ENCODE peak calls at places on chromosomes 5 and 9, in eight cellular contexts. D is AG04450, N is AG04449, B is C1 segment of cervical spinal cord, Q is EH, F is thyroid gland, U is mammary epithelial cell, P is amniotic epithelial cell. S is an unnamed sample.

GRCh38 chr5:39757121-39757520 is 332.3 kb upstream of the DAB2 start:
- DNase-seq in D (no peak), N (no peak), B (no peak), Q (peak; percentile 86), F (no peak), U (no peak), P (peak; percentile 99), S (peak; percentile 94)

GRCh38 chr9:82254646-82255367 is 266.2 kb downstream of the SPATA31D1 start:
- DNase-seq in D (no peak), N (peak; percentile 12), B (no peak), Q (peak; percentile 63), F (no peak), U (peak; percentile 12), P (no peak), S (peak; percentile 77)

GRCh38 chr5:5348135-5348534 is 74.3 kb upstream of the ICE1 start:
- DNase-seq in D (no peak), N (no peak), B (no peak), Q (no peak), F (no peak), U (no peak), P (no peak), S (no peak)

GRCh38 chr5:107389769-107390168 is 281.0 kb downstream of the EFNA5 start:
- DNase-seq in D (no peak), N (no peak), B (no peak), Q (no peak), F (no peak), U (no peak), P (no peak), S (no peak)

GRCh38 chr5:3092211-3092610 is 340.7 kb upstream of the IRX2 start:
- DNase-seq in D (no peak), N (no peak), B (no peak), Q (no peak), F (no peak), U (no peak), P (no peak), S (no peak)

GRCh38 chr9:96299823-96300222 is 2.2 kb downstream of the HSD17B3 start:
- DNase-seq in D (peak; percentile 4), N (no peak), B (no peak), Q (peak; percentile 5), F (no peak), U (peak; percentile 78), P (peak; percentile 1), S (peak; percentile 71)

GRCh38 chr5:134813407-134813806 is 32.4 kb upstream of the C5orf24 start:
- DNase-seq in D (no peak), N (no peak), B (no peak), Q (no peak), F (no peak), U (no peak), P (no peak), S (no peak)

GRCh38 chr9:89999176-89999533 is 394.3 kb downstream of the GADD45G start:
- DNase-seq in D (no peak), N (no peak), B (no peak), Q (no peak), F (peak; percentile 82), U (peak; percentile 66), P (no peak), S (no peak)

GRCh38 chr5:96885518-96886338 is 9.4 kb downstream of the ERAP2 start:
- DNase-seq in D (no peak), N (no peak), B (no peak), Q (no peak), F (no peak), U (no peak), P (no peak), S (peak; percentile 32)

GRCh38 chr5:142547445-142548374 is 138.2 kb downstream of the FGF1 start:
- DNase-seq in D (no peak), N (no peak), B (no peak), Q (no peak), F (no peak), U (no peak), P (peak; percentile 26), S (no peak)

GRCh38 chr5:107812570-107813141 is 141.9 kb upstream of the EFNA5 start:
- DNase-seq in D (peak; percentile 66), N (peak; percentile 37), B (no peak), Q (peak; percentile 92), F (no peak), U (no peak), P (peak; percentile 60), S (peak; percentile 86)

GRCh38 chr5:78627766-78628165 is 20.8 kb downstream of the LHFPL2 start:
- DNase-seq in D (no peak), N (no peak), B (no peak), Q (peak; percentile 89), F (no peak), U (no peak), P (peak; percentile 60), S (peak; percentile 64)

GRCh38 chr5:67082941-67083340 is 113.7 kb downstream of the CD180 start:
- DNase-seq in D (no peak), N (no peak), B (no peak), Q (no peak), F (no peak), U (no peak), P (no peak), S (no peak)

GRCh38 chr9:126700903-126701819 is 87.4 kb downstream of the LMX1B start:
- DNase-seq in D (no peak), N (no peak), B (no peak), Q (no peak), F (no peak), U (no peak), P (no peak), S (no peak)

GRCh38 chr5:57335092-57335491 is 147.5 kb downstream of the ACTBL2 start:
- DNase-seq in D (peak; percentile 52), N (peak; percentile 74), B (no peak), Q (peak; percentile 90), F (no peak), U (peak; percentile 58), P (peak; percentile 54), S (peak; percentile 78)

GRCh38 chr5:157870837-157871834 is 12.2 kb upstream of the CLINT1 start:
- DNase-seq in D (no peak), N (no peak), B (no peak), Q (peak; percentile 31), F (no peak), U (peak; percentile 99), P (peak; percentile 93), S (peak; percentile 34)

GRCh38 chr5:60228676-60229075 is 335.1 kb upstream of the PDE4D start:
- DNase-seq in D (no peak), N (no peak), B (no peak), Q (no peak), F (no peak), U (no peak), P (no peak), S (no peak)

S was measured in astrocyte.